ENCODE peak calls at places on chromosomes 5 and 9, in four cellular contexts. K is gastrocnemius medialis, N is SJSA1, R is PC-3. D is an unnamed sample.

GRCh38 chr5:124725040-124725434 is 21.4 kb downstream of the ZNF608 start:
- DNase-seq in K (no peak), N (no peak), R (no peak), D (no peak)

GRCh38 chr9:26779072-26779471 is 113.5 kb downstream of the CAAP1 start:
- DNase-seq in R (peak; percentile 36), N (no peak), K (no peak), D (no peak)

GRCh38 chr5:90530736-90531487 is 1.5 kb upstream of the LYSMD3 start:
- DNase-seq in K (no peak), R (peak; percentile 32), N (no peak), D (peak; percentile 50)

GRCh38 chr9:108569624-108570023 is 286.2 kb downstream of the ACTL7B start:
- DNase-seq in N (no peak), K (peak; percentile 26), R (peak; percentile 46), D (peak; percentile 11)

GRCh38 chr5:61162010-61162831 is at the start of gene SMIM15:
- DNase-seq in R (peak; percentile 83), K (peak; percentile 85), N (peak; percentile 91), D (peak; percentile 96)

GRCh38 chr9:89274838-89275237 is 36.2 kb upstream of the CKS2 start:
- DNase-seq in R (no peak), N (no peak), K (no peak), D (no peak)

GRCh38 chr5:140840978-140841962 is at the start of gene PCDHA8:
- DNase-seq in R (peak; percentile 73), N (no peak), K (no peak), D (peak; percentile 62)

GRCh38 chr5:135026645-135027317 is 7.2 kb downstream of the PITX1 start:
- DNase-seq in K (no peak), N (no peak), R (no peak), D (peak; percentile 32)

GRCh38 chr5:139275536-139276297 is 17.8 kb upstream of the MATR3 start:
- DNase-seq in K (no peak), R (peak; percentile 48), N (no peak), D (no peak)

GRCh38 chr9:97740848-97741821 is 44.0 kb upstream of the XPA start:
- DNase-seq in R (no peak), N (no peak), K (peak; percentile 42), D (peak; percentile 85)

GRCh38 chr5:112419050-112419595 is at the start of gene EPB41L4A:
- DNase-seq in R (no peak), K (no peak), N (no peak), D (no peak)

GRCh38 chr5:149372932-149373331 is 6.2 kb downstream of the IL17B start:
- DNase-seq in K (no peak), R (no peak), N (no peak), D (no peak)

GRCh38 chr9:33813712-33814641 is 3.0 kb upstream of the UBE2R2 start:
- DNase-seq in R (peak; percentile 60), N (peak; percentile 56), K (no peak), D (peak; percentile 53)

GRCh38 chr9:111992523-111992922 is 95.9 kb downstream of the UGCG start:
- DNase-seq in R (peak; percentile 79), N (no peak), K (no peak), D (no peak)

GRCh38 chr9:99389087-99390033 is 167.3 kb downstream of the SEC61B start:
- DNase-seq in R (peak; percentile 7), N (no peak), K (no peak), D (no peak)

GRCh38 chr9:127720865-127721227 is 5.0 kb downstream of the TTC16 start:
- DNase-seq in N (no peak), K (no peak), R (peak; percentile 17), D (no peak)
- H3K27ac ChIP-seq in N (peak overlapping the region; percentile 42), K (no peak overlapping the region), R (peak overlapping the region; percentile 77), D (no peak overlapping the region)

GRCh38 chr9:126536131-126536530 is 77.6 kb upstream of the LMX1B start:
- DNase-seq in N (no peak), R (no peak), K (no peak), D (peak; percentile 67)

GRCh38 chr9:126534431-126535186 is 79.1 kb upstream of the LMX1B start:
- DNase-seq in N (no peak), K (no peak), R (no peak), D (peak; percentile 67)

GRCh38 chr9:126538550-126538949 is 75.2 kb upstream of the LMX1B start:
- DNase-seq in N (no peak), R (no peak), K (no peak), D (no peak)

GRCh38 chr9:126533911-126534300 is 79.8 kb upstream of the LMX1B start:
- DNase-seq in K (no peak), N (no peak), R (no peak), D (no peak)

DNA sequence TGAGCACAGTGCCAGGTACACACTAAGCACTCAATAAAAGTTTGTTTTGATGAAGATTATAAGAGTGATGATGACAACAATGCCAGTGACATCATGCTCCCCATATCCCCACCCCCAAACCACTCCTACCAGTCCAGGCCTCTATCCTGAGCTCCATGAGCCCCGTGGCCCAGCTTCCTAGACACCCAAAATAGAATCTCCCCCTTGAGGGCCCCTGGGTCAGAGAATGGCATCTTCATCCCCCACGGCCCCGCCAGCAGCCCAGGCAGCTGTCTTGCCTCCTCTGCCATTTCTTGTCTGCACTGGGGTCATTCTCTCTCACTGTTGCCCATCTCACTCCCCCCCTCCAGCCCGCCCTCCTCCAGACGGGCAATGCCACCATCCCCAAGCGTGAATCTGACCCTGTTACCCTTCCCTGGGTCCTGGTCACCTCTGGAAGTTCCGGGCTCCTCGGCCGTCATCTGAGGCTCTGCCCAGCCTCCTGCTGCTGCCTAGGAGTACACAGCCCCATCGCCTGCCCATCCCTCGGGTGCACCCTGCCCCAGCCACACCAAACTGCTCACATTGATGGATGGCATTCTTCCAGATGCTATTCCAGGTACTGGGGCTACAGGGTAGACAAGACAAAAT is 76.8 kb upstream of the LMX1B start:
- DNase-seq in N (no peak), K (no peak), R (no peak), D (peak; percentile 68)
- H3K4me1 ChIP-seq in N (no peaks in the 10 kb centered on the region), K (no peaks in the 10 kb centered on the region), R (no peaks in the 10 kb centered on the region), D (peaks cover 51% of the 10 kb centered on the region)

GRCh38 chr9:133570681-133571080 is 36.2 kb downstream of the ADAMTSL2 start:
- DNase-seq in R (no peak), N (no peak), K (no peak), D (no peak)
- H3K27ac ChIP-seq in R (no peak overlapping the region), N (no peak overlapping the region), K (no peak overlapping the region), D (no peak overlapping the region)

DNA sequence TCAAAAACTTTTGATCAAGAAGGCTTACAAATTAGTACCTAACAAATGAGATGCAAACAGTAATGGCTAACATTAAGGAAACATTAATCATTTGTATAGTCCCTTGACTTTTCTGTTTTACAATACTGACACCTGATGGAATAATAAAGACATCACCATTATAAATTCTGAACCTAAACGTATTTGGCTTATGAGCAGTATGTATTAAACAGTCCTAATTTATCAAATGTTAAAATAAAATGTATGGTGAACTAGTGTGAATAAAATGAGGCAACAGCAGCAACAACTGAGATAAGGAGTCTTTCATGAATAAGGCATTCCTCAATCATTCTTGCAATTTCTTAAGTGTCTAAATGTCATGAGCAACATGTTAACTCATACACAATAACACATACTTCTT is 6.0 kb downstream of the PUM3 start:
- DNase-seq in R (no peak), K (no peak), N (no peak), D (no peak)
- H3K4me1 ChIP-seq in R (peaks cover 12% of the 10 kb centered on the region), K (peaks cover 45% of the 10 kb centered on the region), N (peaks cover 31% of the 10 kb centered on the region), D (peaks cover 3% of the 10 kb centered on the region)

DNA sequence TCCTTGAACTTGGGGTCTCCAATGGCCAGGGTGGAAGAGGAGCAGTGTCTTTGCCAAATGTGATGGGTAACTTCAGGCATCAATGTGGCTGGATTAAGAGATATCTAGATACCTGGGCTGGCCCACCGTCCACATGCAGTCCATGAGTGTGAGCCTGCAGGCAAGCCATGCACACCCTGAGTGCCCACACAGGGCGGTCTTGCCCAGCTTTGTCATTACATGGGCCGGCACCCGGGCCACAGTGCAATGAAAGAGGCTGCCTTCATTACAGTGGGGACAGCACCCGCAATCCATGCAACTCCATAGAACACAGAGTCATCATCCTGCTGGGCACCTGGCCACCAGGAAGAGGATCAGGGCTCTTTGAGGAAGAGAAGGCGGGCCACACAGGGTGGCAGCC is 263.8 kb upstream of the IRX1 start:
- DNase-seq in K (no peak), R (no peak), N (no peak), D (no peak)
- H3K27ac ChIP-seq in K (no peak overlapping the region), R (no peak overlapping the region), N (no peak overlapping the region), D (no peak overlapping the region)

DNA sequence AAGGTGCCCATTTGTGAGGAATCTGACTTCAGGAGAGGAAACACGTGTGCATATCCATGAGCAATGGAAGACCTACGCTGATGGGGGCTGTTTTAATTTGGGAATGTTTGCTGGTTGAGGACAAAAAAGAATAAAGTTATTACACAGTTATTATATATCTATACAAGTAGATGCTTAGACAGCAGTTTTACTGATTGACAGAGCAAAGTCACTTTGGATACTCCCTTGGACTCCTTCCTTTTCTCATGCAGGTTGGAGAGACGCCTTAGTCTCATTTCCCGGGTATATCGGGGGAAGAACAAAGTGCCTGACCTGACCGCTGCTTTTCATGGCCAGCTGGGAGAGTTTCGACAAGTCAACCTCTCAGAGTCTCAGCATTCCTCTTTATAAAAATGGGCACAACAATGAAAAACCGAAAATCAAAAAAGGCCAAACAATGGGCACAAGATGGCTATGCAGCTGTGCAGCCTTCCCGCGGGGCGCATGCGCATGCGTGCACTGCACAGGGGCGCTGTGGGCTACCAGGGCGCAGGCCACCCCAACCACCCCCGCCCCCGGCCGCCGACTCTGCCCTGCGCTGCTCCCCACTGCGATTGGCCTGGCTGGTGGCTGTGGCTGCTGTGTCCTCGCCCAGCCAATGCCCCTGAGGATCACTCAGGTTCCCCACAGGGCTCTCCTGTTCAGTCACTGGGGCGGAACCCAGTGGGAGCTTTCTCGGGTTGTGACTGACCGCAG is 18.1 kb downstream of the NFIL3 start:
- DNase-seq in N (no peak), R (no peak), K (no peak), D (no peak)
- H3K4me1 ChIP-seq in N (no peaks in the 10 kb centered on the region), R (peaks cover 12% of the 10 kb centered on the region), K (peaks cover 5% of the 10 kb centered on the region), D (no peaks in the 10 kb centered on the region)

DNA sequence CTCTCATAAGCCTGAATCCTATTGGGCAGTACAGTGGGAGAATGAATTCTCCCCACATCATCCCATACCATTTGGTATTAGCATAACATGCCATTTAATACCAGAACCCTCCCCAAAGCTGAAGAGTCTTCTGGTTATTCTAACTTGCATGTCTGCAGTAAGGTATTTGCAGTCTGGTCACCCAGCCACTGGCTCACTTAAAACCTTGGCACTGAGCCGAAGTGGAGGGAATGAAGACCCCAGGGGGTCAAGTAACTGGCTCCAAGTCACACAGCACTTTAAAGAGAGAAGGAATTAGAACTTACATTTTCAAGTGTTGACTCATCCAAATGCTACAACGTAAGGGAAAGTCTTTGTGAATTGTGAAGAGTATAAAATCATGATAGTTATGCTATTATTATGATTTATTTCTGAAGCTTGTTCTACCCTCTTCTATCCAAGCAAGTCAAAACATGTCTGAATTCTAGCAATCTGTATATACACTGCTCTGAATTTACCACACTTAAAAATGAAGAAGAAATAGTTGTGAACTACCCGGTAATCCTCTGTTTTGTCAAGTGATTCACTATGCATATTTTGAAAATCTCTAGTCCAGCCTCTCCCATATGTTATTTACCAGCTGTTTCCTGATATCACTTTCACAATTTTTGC is 28.5 kb downstream of the GLRA1 start:
- DNase-seq in N (peak; percentile 89), K (no peak), R (peak; percentile 56), D (peak; percentile 62)
- H3K27ac ChIP-seq in N (peak overlapping the region; percentile 56), K (no peak overlapping the region), R (no peak overlapping the region), D (peak overlapping the region; percentile 20)

D was measured in SJCRH30.